ENCODE peak calls at places on chromosomes 2 and 18, in six cellular contexts. S is H1, A is ovary, U is IMR-90, J is GM23338, E is PC-3. C is an unnamed sample.
A peak's percentile ranks its signal among the peaks of the same experiment; 100 is the strongest.

GRCh38 chr2:127228102-127228501 is 8.0 kb upstream of the CYP27C1 start:
- DNase-seq in S (no peak), A (no peak), U (no peak), J (no peak), E (peak; percentile 60), C (no peak)

GRCh38 chr18:62939433-62939832 is 224.1 kb downstream of the PHLPP1 start:
- DNase-seq in S (no peak), A (no peak), U (no peak), J (no peak), E (no peak), C (no peak)

GRCh38 chr2:236919209-236919608 is 166.5 kb upstream of the COPS8 start:
- DNase-seq in S (no peak), A (no peak), U (peak; percentile 8), J (no peak), E (peak; percentile 20), C (no peak)

GRCh38 chr2:3959372-3959771 is 256.0 kb downstream of the DCDC2C start:
- DNase-seq in S (peak; percentile 13), A (no peak), U (peak; percentile 14), J (peak; percentile 68), E (peak; percentile 44), C (no peak)

GRCh38 chr18:37392648-37393047 is 172.9 kb downstream of the CELF4 start:
- DNase-seq in S (no peak), A (no peak), U (no peak), J (no peak), E (no peak), C (no peak)

GRCh38 chr18:28153485-28154065 is 23.4 kb downstream of the CDH2 start:
- DNase-seq in S (no peak), A (no peak), U (peak; percentile 60), J (no peak), E (no peak), C (no peak)

GRCh38 chr18:13993730-13994129 is 78.4 kb upstream of the MC2R start:
- DNase-seq in S (no peak), A (no peak), U (no peak), J (no peak), E (no peak), C (no peak)

GRCh38 chr2:134917219-134917957 is 1.2 kb upstream of the CCNT2 start:
- DNase-seq in S (no peak), A (peak; percentile 14), U (no peak), J (peak; percentile 12), E (no peak), C (no peak)

GRCh38 chr2:77054938-77055337 is 467.2 kb downstream of the LRRTM4 start:
- DNase-seq in S (peak; percentile 7), A (no peak), U (no peak), J (peak; percentile 68), E (no peak), C (no peak)

GRCh38 chr18:79681484-79682387 is 2.1 kb downstream of the CTDP1 start:
- DNase-seq in S (no peak), A (no peak), U (no peak), J (no peak), E (peak; percentile 15), C (no peak)

GRCh38 chr18:49731860-49732311 is 81.4 kb downstream of the ACAA2 start:
- DNase-seq in S (no peak), A (no peak), U (no peak), J (no peak), E (no peak), C (no peak)

GRCh38 chr2:113255140-113256070 is 23.3 kb downstream of the PAX8 start:
- DNase-seq in S (no peak), A (no peak), U (peak; percentile 53), J (no peak), E (no peak), C (no peak)

GRCh38 chr2:12538300-12538699 is 178.4 kb upstream of the TRIB2 start:
- DNase-seq in S (no peak), A (no peak), U (no peak), J (no peak), E (no peak), C (no peak)

GRCh38 chr2:197804758-197805597 is 585 bp downstream of the PLCL1 start:
- DNase-seq in S (no peak), A (peak; percentile 17), U (peak; percentile 6), J (peak; percentile 57), E (no peak), C (no peak)

GRCh38 chr2:233929352-233929843 is 12.2 kb downstream of the TRPM8 start:
- DNase-seq in S (no peak), A (no peak), U (no peak), J (peak; percentile 57), E (peak; percentile 29), C (no peak)

DNA sequence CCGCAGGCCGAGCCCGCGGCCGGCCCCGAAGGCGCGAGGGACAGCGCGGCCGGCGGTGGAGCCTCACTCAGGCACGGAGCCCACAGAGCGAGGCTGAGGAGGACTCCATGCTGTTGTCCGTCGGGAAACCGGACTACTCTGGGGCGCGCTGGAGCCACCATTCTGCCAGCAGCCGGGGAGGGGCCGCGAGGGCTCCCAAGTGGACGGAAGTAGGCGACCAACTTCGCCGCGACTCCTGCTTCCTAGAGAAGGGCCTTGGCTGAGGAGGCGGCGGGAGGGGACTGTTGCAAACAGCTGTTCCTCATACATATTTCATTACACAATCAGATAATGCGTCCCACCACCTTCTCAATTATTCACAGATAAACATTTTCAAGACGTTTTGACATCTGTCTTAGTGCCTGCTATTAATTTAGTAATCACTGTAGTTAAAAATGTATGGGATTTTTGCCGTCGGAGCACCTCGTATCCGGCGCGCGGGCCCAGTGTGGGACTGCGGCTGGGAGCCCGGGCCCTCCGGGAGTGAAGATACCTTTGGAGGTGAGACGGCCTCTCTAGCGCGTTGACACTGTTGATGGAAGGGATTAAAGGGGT is 11.7 kb upstream of the SIX3 start:
- DNase-seq in S (no peak), A (no peak), U (no peak), J (peak; percentile 82), E (no peak), C (no peak)
- H3K4me3 ChIP-seq in S (peak overlapping the region; percentile 26), A (no peak overlapping the region), U (no peak overlapping the region), J (peak overlapping the region; percentile 66), E (no peak overlapping the region), C (no peak overlapping the region)

GRCh38 chr2:24820598-24821432 is 27.6 kb downstream of the CENPO start:
- DNase-seq in S (no peak), A (no peak), U (no peak), J (no peak), E (no peak), C (no peak)

GRCh38 chr2:24819442-24820174 is 26.4 kb downstream of the CENPO start:
- DNase-seq in S (no peak), A (no peak), U (no peak), J (no peak), E (no peak), C (no peak)

GRCh38 chr2:24820175-24820513 is 26.9 kb downstream of the CENPO start:
- DNase-seq in S (no peak), A (no peak), U (no peak), J (no peak), E (no peak), C (no peak)

GRCh38 chr2:24822049-24822706 is 29.0 kb downstream of the CENPO start:
- DNase-seq in S (peak; percentile 62), A (no peak), U (no peak), J (peak; percentile 89), E (no peak), C (no peak)

GRCh38 chr2:24821433-24821891 is 28.2 kb downstream of the CENPO start:
- DNase-seq in S (no peak), A (no peak), U (no peak), J (no peak), E (no peak), C (no peak)
- H3K36me3 ChIP-seq in S (peaks cover 44% of the 10 kb centered on the region), A (peaks cover 3% of the 10 kb centered on the region), U (peaks cover 47% of the 10 kb centered on the region), J (peaks cover 20% of the 10 kb centered on the region), E (peaks cover 44% of the 10 kb centered on the region), C (peaks cover 7% of the 10 kb centered on the region)

GRCh38 chr2:141942006-141942789 is 188.6 kb downstream of the LRP1B start:
- DNase-seq in S (no peak), A (no peak), U (no peak), J (peak; percentile 36), E (peak; percentile 11), C (no peak)
- TF ChIP-seq CTCF in S (no peak), A (no peak), U (no peak), J (peak; percentile 59), E (peak; percentile 65), C (peak; percentile 22)

GRCh38 chr2:26692814-26693286 is 328 bp downstream of the KCNK3 start:
- DNase-seq in S (peak; percentile 25), A (no peak), U (peak; percentile 33), J (peak; percentile 79), E (no peak), C (no peak)
- H3K4me3 ChIP-seq in S (peak overlapping the region; percentile 34), A (peak overlapping the region; percentile 28), U (peak overlapping the region; percentile 28), J (peak overlapping the region; percentile 62), E (no peak overlapping the region), C (peak overlapping the region; percentile 17)

DNA sequence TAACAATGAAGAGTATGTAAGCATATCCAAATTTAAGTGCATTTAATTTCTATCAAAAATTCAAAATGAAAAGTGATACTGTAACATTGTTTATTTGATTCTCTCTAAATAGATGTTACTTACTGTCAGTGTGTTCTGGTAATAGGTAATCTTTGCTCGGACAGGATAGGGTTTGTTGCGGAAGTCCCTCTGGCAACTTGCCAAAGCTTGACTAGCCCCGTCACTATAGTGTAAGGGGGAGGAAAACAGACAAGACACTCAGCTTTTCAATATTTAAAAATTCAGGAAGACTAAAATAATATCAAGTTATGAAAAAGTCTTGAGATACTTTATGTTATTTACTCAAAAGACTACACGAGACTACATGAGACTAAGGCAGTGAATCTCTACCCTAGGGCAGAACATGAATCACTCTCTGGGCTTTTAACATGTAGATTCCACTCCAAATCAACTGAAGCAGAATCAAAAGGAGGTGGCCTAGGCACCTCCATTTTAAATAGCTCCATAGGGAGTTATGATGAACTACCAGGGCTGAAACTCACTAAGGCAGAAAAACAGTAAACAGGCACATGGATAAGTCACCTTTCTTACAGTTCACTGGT is 5.9 kb downstream of the LMAN1 start:
- DNase-seq in S (no peak), A (no peak), U (no peak), J (no peak), E (peak; percentile 13), C (no peak)
- H3K36me3 ChIP-seq in S (peaks cover 44% of the 10 kb centered on the region), A (no peaks in the 10 kb centered on the region), U (peaks cover 26% of the 10 kb centered on the region), J (peaks cover 66% of the 10 kb centered on the region), E (peaks cover 66% of the 10 kb centered on the region), C (peaks cover 75% of the 10 kb centered on the region)

DNA sequence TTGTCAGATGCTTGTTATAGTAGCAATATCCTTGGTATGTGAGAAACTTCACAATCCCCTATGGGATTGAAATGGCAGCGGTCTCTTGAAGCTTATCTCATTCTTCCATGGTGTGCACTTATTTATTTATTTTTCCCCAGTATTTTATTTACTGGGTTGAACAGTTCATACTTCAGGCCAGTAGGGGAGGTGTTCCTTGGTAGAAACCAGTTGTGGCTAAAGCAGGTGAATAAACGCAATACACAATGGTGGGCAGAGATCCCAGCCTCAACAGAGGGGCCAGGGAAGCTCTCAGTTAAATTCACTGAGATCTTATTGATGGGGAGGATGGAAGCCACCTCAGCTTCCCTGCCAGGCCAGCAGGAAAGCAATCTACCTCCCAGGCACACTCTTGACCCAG is 93.7 kb upstream of the SRD5A2 start:
- DNase-seq in S (no peak), A (no peak), U (no peak), J (peak; percentile 17), E (no peak), C (no peak)
- TF ChIP-seq CTCF in S (no peak), A (no peak), U (no peak), J (peak; percentile 4), E (no peak), C (no peak)

GRCh38 chr2:23595601-23596251 is 210.7 kb downstream of the KLHL29 start:
- DNase-seq in S (no peak), A (no peak), U (peak; percentile 13), J (no peak), E (no peak), C (no peak)
- H3K4me3 ChIP-seq in S (no peak overlapping the region), A (no peak overlapping the region), U (no peak overlapping the region), J (no peak overlapping the region), E (no peak overlapping the region), C (no peak overlapping the region)

C was measured in esophagus squamous epithelium.